ENCODE peak calls at places on chromosomes 16 and 17, in five cellular contexts. T is cardiac muscle cell, W is fibroblast of lung, P is breast epithelium, H is mammary epithelial cell. A is an unnamed sample.

GRCh38 chr16:50695017-50696000 is 1.9 kb downstream of the NOD2 start:
- DNase-seq in T (no peak), W (no peak), P (no peak), H (no peak), A (no peak)

GRCh38 chr17:66340720-66341119 is 38.3 kb downstream of the PRKCA start:
- DNase-seq in T (no peak), W (no peak), P (no peak), H (no peak), A (no peak)

GRCh38 chr17:1986783-1987451 is 38.2 kb downstream of the RTN4RL1 start:
- DNase-seq in T (peak; percentile 55), W (no peak), P (no peak), H (no peak), A (no peak)

GRCh38 chr16:3677994-3678393 is 23.5 kb downstream of the DNASE1 start:
- DNase-seq in T (no peak), W (no peak), P (no peak), H (no peak), A (no peak)

GRCh38 chr17:80005360-80006338 is 30.0 kb downstream of the TBC1D16 start:
- DNase-seq in T (peak; percentile 58), W (no peak), P (no peak), H (peak; percentile 15), A (no peak)

GRCh38 chr16:54166342-54166865 is 120.2 kb downstream of the IRX3 start:
- DNase-seq in T (no peak), W (no peak), P (no peak), H (no peak), A (no peak)

GRCh38 chr16:68275611-68276191 is 11.4 kb downstream of the SLC7A6 start:
- DNase-seq in T (no peak), W (no peak), P (no peak), H (peak; percentile 87), A (no peak)

GRCh38 chr17:11404431-11404830 is 163.4 kb downstream of the SHISA6 start:
- DNase-seq in T (no peak), W (peak; percentile 42), P (no peak), H (no peak), A (no peak)

GRCh38 chr16:57620316-57621231 is 7.9 kb upstream of the ADGRG1 start:
- DNase-seq in T (no peak), W (no peak), P (peak; percentile 82), H (peak; percentile 71), A (peak; percentile 11)

GRCh38 chr16:68257251-68257905 is 6.9 kb upstream of the SLC7A6 start:
- DNase-seq in T (no peak), W (no peak), P (no peak), H (no peak), A (no peak)

GRCh38 chr17:77354420-77354720 is 213.6 kb downstream of the SEC14L1 start:
- DNase-seq in T (no peak), W (no peak), P (no peak), H (no peak), A (no peak)

GRCh38 chr16:71421911-71422310 is 19.9 kb downstream of the TLE7 start:
- DNase-seq in T (no peak), W (no peak), P (no peak), H (peak; percentile 26), A (no peak)

DNA sequence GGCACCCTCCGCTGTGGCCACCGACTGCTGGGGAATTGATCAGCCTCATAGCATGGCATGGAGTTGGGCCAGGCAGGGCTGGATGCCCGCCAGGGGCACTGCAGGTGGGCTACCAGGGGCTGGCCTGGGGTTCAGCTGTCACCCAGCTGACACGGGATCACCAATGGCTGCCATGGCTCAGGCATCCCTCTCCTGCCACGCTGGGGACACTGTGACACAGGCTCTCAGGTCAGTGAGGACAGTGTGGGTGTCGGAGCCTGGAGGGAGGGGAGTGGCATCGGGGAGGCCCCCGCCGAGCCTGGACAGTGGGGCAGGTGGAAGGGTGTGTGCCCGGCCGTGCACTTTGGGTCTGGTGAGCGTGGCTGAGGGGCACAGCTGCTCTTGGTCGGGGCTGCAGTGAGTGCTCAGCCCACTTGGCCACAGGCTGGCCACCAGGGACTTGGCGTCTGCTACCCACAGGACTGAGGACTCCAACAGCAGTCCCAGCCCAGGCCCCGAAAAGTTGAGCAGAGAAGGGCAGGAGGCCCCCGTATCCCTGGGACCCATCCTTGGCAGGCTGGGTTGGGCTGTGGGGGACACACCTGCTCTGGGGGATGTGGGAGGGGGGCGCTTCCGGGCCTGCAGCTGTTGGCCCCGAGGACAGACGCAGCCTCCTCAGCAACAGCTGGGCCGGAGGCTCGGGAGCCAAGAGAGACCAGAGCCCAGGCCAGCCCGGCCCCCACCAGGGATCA is 19.6 kb upstream of the SSTR5 start:
- DNase-seq in T (no peak), W (no peak), P (no peak), H (no peak), A (no peak)
- H3K27me3 ChIP-seq in T (no peaks in the 10 kb centered on the region), W (no peaks in the 10 kb centered on the region), P (peaks cover 61% of the 10 kb centered on the region), H (no peaks in the 10 kb centered on the region), A (no peaks in the 10 kb centered on the region)

DNA sequence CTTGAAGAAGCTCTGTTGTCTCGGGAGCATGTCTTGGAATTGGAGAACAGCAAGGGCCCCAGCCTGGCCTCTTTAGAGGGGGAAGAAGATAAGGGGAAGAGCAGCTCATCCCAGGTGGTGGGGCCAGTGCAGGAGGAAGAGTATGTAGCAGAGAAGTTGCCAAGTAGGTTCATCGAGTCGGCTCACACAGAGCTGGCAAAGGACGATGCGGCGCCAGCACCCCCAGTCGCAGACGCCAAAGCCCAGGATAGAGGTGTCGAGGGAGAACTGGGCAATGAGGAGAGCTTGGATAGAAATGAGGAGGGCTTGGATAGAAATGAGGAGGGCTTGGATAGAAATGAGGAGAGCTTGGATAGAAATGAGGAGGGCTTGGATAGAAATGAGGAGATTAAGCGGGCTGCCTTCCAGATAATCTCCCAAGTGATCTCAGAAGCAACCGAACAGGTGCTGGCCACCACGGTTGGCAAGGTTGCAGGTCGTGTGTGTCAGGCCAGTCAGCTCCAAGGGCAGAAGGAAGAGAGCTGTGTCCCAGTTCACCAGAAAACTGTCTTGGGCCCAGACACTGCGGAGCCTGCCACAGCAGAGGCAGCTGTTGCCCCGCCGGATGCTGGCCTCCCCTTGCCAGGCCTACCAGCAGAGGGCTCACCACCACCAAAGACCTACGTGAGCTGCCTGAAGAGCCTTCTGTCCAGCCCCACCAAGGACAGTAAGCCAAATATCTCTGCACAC is 21.2 kb downstream of the AKAP1 start:
- DNase-seq in T (no peak), W (no peak), P (no peak), H (no peak), A (no peak)
- H3K4me1 ChIP-seq in T (peaks cover 46% of the 10 kb centered on the region), W (no peaks in the 10 kb centered on the region), P (no peaks in the 10 kb centered on the region), H (peaks cover 54% of the 10 kb centered on the region), A (no peaks in the 10 kb centered on the region)

GRCh38 chr17:36942031-36942599 is 4.8 kb downstream of the LHX1 start:
- DNase-seq in T (peak; percentile 17), W (no peak), P (no peak), H (no peak), A (no peak)
- H3K4me3 ChIP-seq in T (peak overlapping the region; percentile 27), W (no peak overlapping the region), P (peak overlapping the region; percentile 52), H (peak overlapping the region; percentile 5), A (no peak overlapping the region)

DNA sequence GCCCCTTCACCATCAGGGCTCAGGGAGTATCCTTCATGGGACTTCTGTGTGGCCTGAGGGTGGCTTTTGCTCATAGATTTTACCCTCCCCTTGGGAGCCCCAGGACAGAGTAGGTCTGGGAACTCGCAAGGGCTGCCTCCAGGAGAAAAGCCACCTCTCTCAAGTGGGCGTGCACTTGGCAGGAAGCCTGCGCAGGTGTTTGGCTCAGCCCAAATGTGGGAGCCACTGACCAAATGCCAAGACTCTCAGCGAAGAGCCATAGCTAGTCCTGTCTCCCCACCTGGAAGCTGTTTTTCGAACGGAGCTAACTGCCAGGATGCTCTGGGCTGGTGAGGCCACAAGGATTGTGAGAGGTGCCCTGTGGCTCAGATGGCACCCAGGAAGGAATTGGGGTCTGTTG is 2.0 kb upstream of the HSD17B2 start:
- DNase-seq in T (no peak), W (no peak), P (no peak), H (no peak), A (no peak)
- H3K27me3 ChIP-seq in T (peaks cover 20% of the 10 kb centered on the region), W (no peaks in the 10 kb centered on the region), P (no peaks in the 10 kb centered on the region), H (no peaks in the 10 kb centered on the region), A (no peaks in the 10 kb centered on the region)

GRCh38 chr17:64399071-64399766 is 8.6 kb upstream of the PECAM1 start:
- DNase-seq in T (no peak), W (peak; percentile 65), P (no peak), H (peak; percentile 50), A (no peak)
- H3K4me1 ChIP-seq in T (no peaks in the 10 kb centered on the region), W (no peaks in the 10 kb centered on the region), P (no peaks in the 10 kb centered on the region), H (peaks cover 6% of the 10 kb centered on the region), A (no peaks in the 10 kb centered on the region)

GRCh38 chr16:75258807-75259141 is 7.3 kb upstream of the BCAR1 start:
- DNase-seq in T (no peak), W (no peak), P (no peak), H (no peak), A (peak; percentile 17)

GRCh38 chr16:75256871-75257343 is 5.5 kb upstream of the BCAR1 start:
- DNase-seq in T (no peak), W (peak; percentile 72), P (no peak), H (no peak), A (peak; percentile 55)

GRCh38 chr16:75257886-75258806 is 6.7 kb upstream of the BCAR1 start:
- DNase-seq in T (no peak), W (no peak), P (no peak), H (no peak), A (no peak)

GRCh38 chr16:75254359-75254837 is 3.0 kb upstream of the BCAR1 start:
- DNase-seq in T (peak; percentile 63), W (peak; percentile 60), P (no peak), H (peak; percentile 86), A (peak; percentile 33)

GRCh38 chr16:75256059-75256870 is 4.8 kb upstream of the BCAR1 start:
- DNase-seq in T (no peak), W (no peak), P (no peak), H (no peak), A (no peak)
- H3K4me3 ChIP-seq in T (no peak overlapping the region), W (no peak overlapping the region), P (peak overlapping the region; percentile 45), H (no peak overlapping the region), A (no peak overlapping the region)

GRCh38 chr17:74840500-74840899 is 19.2 kb downstream of the GRIN2C start:
- DNase-seq in T (no peak), W (no peak), P (no peak), H (no peak), A (no peak)

GRCh38 chr17:74843352-74843627 is 16.4 kb downstream of the GRIN2C start:
- DNase-seq in T (no peak), W (no peak), P (no peak), H (no peak), A (no peak)

GRCh38 chr17:74842146-74842598 is 17.5 kb downstream of the GRIN2C start:
- DNase-seq in T (peak; percentile 7), W (peak; percentile 7), P (no peak), H (no peak), A (no peak)

GRCh38 chr17:74840989-74841666 is 18.6 kb downstream of the GRIN2C start:
- DNase-seq in T (peak; percentile 64), W (peak; percentile 27), P (no peak), H (peak; percentile 19), A (peak; percentile 54)

GRCh38 chr17:74842599-74843351 is 16.9 kb downstream of the GRIN2C start:
- DNase-seq in T (peak; percentile 73), W (peak; percentile 51), P (no peak), H (no peak), A (peak; percentile 40)
- H3K27me3 ChIP-seq in T (peaks cover 37% of the 10 kb centered on the region), W (no peaks in the 10 kb centered on the region), P (peaks cover 4% of the 10 kb centered on the region), H (no peaks in the 10 kb centered on the region), A (no peaks in the 10 kb centered on the region)

A was measured in uterus.